ENCODE peak calls at places on chromosomes 13 and 19, in six cellular contexts. F is GM23248, K is SK-N-SH, R is neural progenitor cell, J is PC-3, M is IMR-90. L is an unnamed sample. For H4K20me1 and H3K4me1, the result is how much of the 10 kb centered on the place peaks cover.

GRCh38 chr13:113411216-113412023 is 41.9 kb downstream of the ADPRHL1 start:
- DNase-seq in F (peak), K (no peak), R (peak), J (peak), M (peak), L (no peak)

GRCh38 chr13:79501538-79502232 is 20.7 kb downstream of the NDFIP2 start:
- DNase-seq in F (peak), K (no peak), R (no peak), J (peak), M (peak), L (no peak)

GRCh38 chr19:40693150-40693788 is 2.8 kb upstream of the NUMBL start:
- DNase-seq in F (no peak), K (no peak), R (no peak), J (no peak), M (no peak), L (no peak)

GRCh38 chr19:44553478-44554171 is 24.1 kb upstream of the CEACAM20 start:
- DNase-seq in F (peak), K (no peak), R (no peak), J (no peak), M (no peak), L (no peak)

GRCh38 chr19:23699521-23699860 is 12.5 kb upstream of the ZNF675 start:
- DNase-seq in F (no peak), K (peak), R (no peak), J (peak), M (no peak), L (no peak)

GRCh38 chr13:41763772-41764171 is 197.1 kb downstream of the VWA8 start:
- DNase-seq in F (no peak), K (no peak), R (no peak), J (no peak), M (no peak), L (no peak)

GRCh38 chr19:21908066-21908465 is 72.1 kb upstream of the ZNF43 start:
- DNase-seq in F (no peak), K (no peak), R (no peak), J (no peak), M (no peak), L (no peak)

GRCh38 chr19:31232871-31233270 is 116.4 kb downstream of the TSHZ3 start:
- DNase-seq in F (peak), K (no peak), R (no peak), J (peak), M (peak), L (no peak)

GRCh38 chr19:4970558-4971423 is 1.9 kb downstream of the KDM4B start:
- DNase-seq in F (peak), K (peak), R (peak), J (peak), M (no peak), L (peak)

GRCh38 chr19:56687036-56687435 is 15.5 kb upstream of the ZNF835 start:
- DNase-seq in F (no peak), K (no peak), R (no peak), J (peak), M (no peak), L (no peak)

GRCh38 chr13:34401741-34402140 is 540.3 kb upstream of the NBEA start:
- DNase-seq in F (peak), K (no peak), R (no peak), J (no peak), M (no peak), L (no peak)
- H4K20me1 ChIP-seq in F (under half), K (under half), R (under half), J (under half), M (under half), L (under half)

GRCh38 chr19:16115309-16116039 is 3.8 kb downstream of the RAB8A start:
- DNase-seq in F (no peak), K (no peak), R (no peak), J (no peak), M (no peak), L (no peak)
- H3K4me1 ChIP-seq in F (under half), K (under half), R (under half), J (under half), M (under half), L (under half)

GRCh38 chr19:2232286-2233151 is 3.6 kb downstream of the PLEKHJ1 start:
- DNase-seq in F (no peak), K (no peak), R (no peak), J (no peak), M (no peak), L (no peak)
- H4K20me1 ChIP-seq in F (under half), K (under half), R (under half), J (under half), M (under half), L (under half)

DNA sequence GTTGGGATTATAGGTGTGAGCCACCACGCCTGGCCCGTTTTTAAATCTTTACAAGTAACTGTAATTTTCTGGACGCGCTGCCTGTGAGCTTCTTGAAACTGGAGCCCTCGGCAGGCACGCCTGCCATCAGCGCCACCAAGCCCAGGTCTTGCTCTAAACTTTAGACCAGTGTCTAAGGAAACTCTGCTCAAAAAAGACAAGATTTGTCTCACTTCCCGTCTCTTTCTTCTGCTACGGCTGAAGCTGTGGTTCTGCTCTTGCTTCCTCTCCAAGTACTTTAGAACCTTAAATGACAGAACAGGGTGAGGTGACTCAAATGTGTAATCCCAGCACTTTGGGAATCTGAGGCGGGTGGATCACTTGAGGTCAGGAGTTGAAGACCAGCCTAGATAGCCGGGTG is 24.9 kb downstream of the RCN3 start:
- DNase-seq in F (no peak), K (no peak), R (no peak), J (no peak), M (no peak), L (no peak)
- H3K4me1 ChIP-seq in F (under half), K (under half), R (under half), J (under half), M (under half), L (under half)

DNA sequence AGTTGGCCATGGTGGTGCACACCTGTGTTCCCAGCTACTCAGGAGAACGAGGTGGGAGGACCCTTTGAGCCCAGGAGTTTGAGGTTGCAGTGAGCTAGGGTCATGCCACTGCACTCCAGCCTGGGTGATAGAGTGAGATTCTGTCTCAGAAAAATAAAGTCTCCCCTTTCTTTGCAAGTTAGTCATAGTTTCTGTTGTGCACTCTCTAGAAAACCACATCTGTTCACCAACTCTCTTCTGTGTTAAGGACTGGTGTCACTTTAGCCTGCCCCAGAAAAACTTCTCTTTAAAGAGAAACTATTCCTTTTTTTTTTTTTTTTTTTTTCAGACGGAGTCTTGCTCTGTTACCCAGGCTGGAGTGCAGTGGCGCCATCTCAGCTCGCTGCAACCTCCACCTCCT is 4.9 kb upstream of the CHST8 start:
- DNase-seq in F (no peak), K (no peak), R (no peak), J (no peak), M (no peak), L (no peak)
- H4K20me1 ChIP-seq in F (under half), K (under half), R (under half), J (under half), M (under half), L (under half)

GRCh38 chr13:94959616-94960015 is 247.3 kb upstream of the SOX21 start:
- DNase-seq in F (no peak), K (no peak), R (no peak), J (no peak), M (no peak), L (no peak)

GRCh38 chr13:94952787-94953186 is 240.4 kb upstream of the SOX21 start:
- DNase-seq in F (no peak), K (no peak), R (no peak), J (no peak), M (no peak), L (no peak)

GRCh38 chr13:94956407-94957110 is 244.2 kb upstream of the SOX21 start:
- DNase-seq in F (no peak), K (no peak), R (no peak), J (no peak), M (no peak), L (no peak)
- H3K4me1 ChIP-seq in F (under half), K (under half), R (under half), J (under half), M (under half), L (under half)